ENCODE peak calls at places on chromosomes 16 and 17, in seven cellular contexts. Z, Y, H, T, A, E and N are unnamed samples.

GRCh38 chr16:11546522-11547485 is 39.9 kb downstream of the LITAF start:
- DNase-seq in Z (peak; percentile 71), Y (no peak), H (peak; percentile 37), T (no peak), A (no peak), E (no peak), N (no peak)

GRCh38 chr16:80739523-80739922 is 64.9 kb downstream of the CDYL2 start:
- DNase-seq in Z (no peak), Y (no peak), H (no peak), T (no peak), A (no peak), E (no peak), N (no peak)

GRCh38 chr16:31198207-31198882 is 4.2 kb downstream of the PYCARD start:
- DNase-seq in Z (no peak), Y (no peak), H (no peak), T (no peak), A (no peak), E (no peak), N (no peak)

GRCh38 chr16:85354623-85355514 is 242.6 kb upstream of the CIBAR2 start:
- DNase-seq in Z (peak; percentile 71), Y (no peak), H (peak; percentile 96), T (no peak), A (no peak), E (no peak), N (no peak)

GRCh38 chr17:77437017-77437416 is 296.2 kb downstream of the SEC14L1 start:
- DNase-seq in Z (peak; percentile 87), Y (no peak), H (peak; percentile 73), T (no peak), A (no peak), E (peak; percentile 21), N (no peak)

GRCh38 chr16:4517812-4518211 is 20.8 kb downstream of the CDIP1 start:
- DNase-seq in Z (peak; percentile 27), Y (no peak), H (no peak), T (peak; percentile 39), A (peak; percentile 40), E (peak; percentile 55), N (peak; percentile 34)

GRCh38 chr16:87150359-87151280 is 166.6 kb downstream of the C16orf95 start:
- DNase-seq in Z (peak; percentile 67), Y (no peak), H (no peak), T (no peak), A (no peak), E (no peak), N (no peak)

GRCh38 chr17:59746849-59747445 is 39.5 kb downstream of the VMP1 start:
- DNase-seq in Z (peak; percentile 85), Y (no peak), H (peak; percentile 74), T (no peak), A (peak; percentile 46), E (peak; percentile 71), N (peak; percentile 62)

GRCh38 chr16:53872248-53873221 is 168.6 kb downstream of the FTO start:
- DNase-seq in Z (peak; percentile 51), Y (no peak), H (peak; percentile 91), T (no peak), A (no peak), E (peak; percentile 48), N (no peak)

GRCh38 chr17:7308625-7309433 is 1.4 kb downstream of the EIF5A start:
- DNase-seq in Z (peak; percentile 94), Y (peak; percentile 74), H (peak; percentile 77), T (peak; percentile 7), A (peak; percentile 97), E (peak; percentile 90), N (peak; percentile 79)

GRCh38 chr16:30923554-30924085 is at the start of gene FBXL19:
- DNase-seq in Z (no peak), Y (no peak), H (no peak), T (no peak), A (no peak), E (no peak), N (no peak)

GRCh38 chr17:47800686-47801085 is 20.9 kb downstream of the OSBPL7 start:
- DNase-seq in Z (no peak), Y (no peak), H (no peak), T (no peak), A (no peak), E (no peak), N (no peak)